ENCODE peak calls at places on chromosomes 6 and 20, in five cellular contexts. E is NT2/D1; A is RCC 7860; G is HEK293T; Z is stimulated activated CD4-positive, alpha-beta T cell treated with anti-CD3 and anti-CD28 coated beads, Interleukin-4, amount 100 ng/mL, for 48 hours. N is an unnamed sample.

GRCh38 chr20:18144541-18145099 is 7.0 kb downstream of the KAT14 start:
- DNase-seq in E (no peak), A (no peak), Z (no peak), G (no peak), N (no peak)

GRCh38 chr20:18004389-18005031 is 35.7 kb downstream of the MGME1 start:
- DNase-seq in A (no peak), E (no peak), G (no peak), Z (no peak), N (no peak)

GRCh38 chr20:6295477-6296256 is 172.8 kb upstream of the FERMT1 start:
- DNase-seq in G (no peak), Z (no peak), E (no peak), A (no peak), N (no peak)

GRCh38 chr6:82144852-82145332 is 102.7 kb downstream of the IBTK start:
- DNase-seq in G (peak), A (peak), E (no peak), Z (no peak), N (no peak)

GRCh38 chr6:145904391-145904790 is 59.8 kb downstream of the SHPRH start:
- DNase-seq in G (no peak), E (no peak), Z (no peak), A (no peak), N (no peak)

GRCh38 chr20:38117635-38118034 is 47.4 kb downstream of the TGM2 start:
- DNase-seq in A (peak), G (no peak), E (no peak), Z (no peak), N (no peak)

GRCh38 chr20:49819702-49820101 is 7.1 kb downstream of the SLC9A8 start:
- DNase-seq in A (no peak), E (no peak), G (no peak), Z (no peak), N (no peak)

GRCh38 chr6:130431346-130431745 is 65.5 kb downstream of the TMEM200A start:
- DNase-seq in Z (no peak), E (no peak), G (no peak), A (no peak), N (no peak)

GRCh38 chr6:128491643-128492206 is 28.7 kb downstream of the PTPRK start:
- DNase-seq in E (no peak), Z (no peak), A (peak), G (no peak), N (no peak)

N was measured in stimulated activated effector memory CD8-positive, alpha-beta T cell treated with anti-CD3 and anti-CD28 coated beads, Interleukin-12 subunit alpha, Interleukin-12 subunit beta, amount 100 ng/mL, for 72 hours.